ENCODE peak calls at places on chromosomes 7 and 10, in nine cellular contexts. S is mucosa of descending colon; D is stimulated activated CD4-positive, alpha-beta T cell treated with anti-CD3 and anti-CD28 coated beads, Interleukin-12 subunit alpha, Interleukin-12 subunit beta, amount 100 ng/mL, for 4 hours; T is C1 segment of cervical spinal cord; N is mesenteric fat pad; R is HTR-8/SVneo; H is CD8-positive, alpha-beta memory T cell; L is germinal center; W is activated CD8-positive, alpha-beta memory T cell treated with anti-CD3 and anti-CD28 coated beads for 48 hours. B is an unnamed sample.

GRCh38 chr10:115043719-115044118 is 49.4 kb upstream of the ATRNL1 start:
- DNase-seq in R (no peak), H (no peak), W (no peak), D (no peak), N (no peak), T (no peak), S (no peak), L (no peak), B (no peak)

GRCh38 chr7:37062019-37062418 is 337.7 kb upstream of the AOAH start:
- DNase-seq in H (no peak), T (no peak), L (no peak), D (no peak), R (no peak), W (no peak), S (no peak), N (no peak), B (no peak)

GRCh38 chr7:108598858-108599257 is 29.2 kb downstream of the DNAJB9 start:
- DNase-seq in N (no peak), T (no peak), H (no peak), R (no peak), D (no peak), W (no peak), S (no peak), L (no peak), B (no peak)

GRCh38 chr10:80945267-80945880 is 407.7 kb downstream of the SH2D4B start:
- DNase-seq in S (no peak), R (no peak), L (no peak), W (no peak), T (no peak), D (no peak), N (no peak), H (no peak), B (no peak)

GRCh38 chr10:71981024-71981867 is 17.1 kb downstream of the CHST3 start:
- DNase-seq in R (no peak), H (no peak), W (no peak), N (peak), T (peak), D (no peak), L (no peak), S (no peak), B (no peak)

GRCh38 chr10:103451871-103452713 is at the start of gene CALHM2:
- DNase-seq in H (peak), D (peak), W (peak), T (peak), R (no peak), N (no peak), S (peak), L (peak), B (no peak)

GRCh38 chr10:84613336-84614021 is 285.1 kb downstream of the CCSER2 start:
- DNase-seq in W (no peak), T (no peak), S (peak), L (peak), N (no peak), H (no peak), R (peak), D (no peak), B (no peak)

GRCh38 chr7:105621617-105622016 is 40.3 kb upstream of the EFCAB10 start:
- DNase-seq in T (peak), H (no peak), W (no peak), S (peak), R (no peak), L (no peak), D (no peak), N (no peak), B (no peak)

GRCh38 chr10:104120061-104120460 is 1.9 kb upstream of the SFR1 start:
- DNase-seq in R (no peak), H (no peak), W (no peak), D (no peak), S (no peak), L (no peak), T (no peak), N (no peak), B (no peak)

GRCh38 chr10:1199897-1200721 is 143.9 kb downstream of the WDR37 start:
- DNase-seq in L (no peak), D (no peak), R (no peak), S (no peak), N (no peak), H (no peak), T (peak), W (no peak), B (no peak)

GRCh38 chr7:2255145-2256139 is 13.4 kb downstream of the NUDT1 start:
- DNase-seq in D (no peak), H (no peak), R (no peak), W (no peak), T (no peak), N (no peak), L (no peak), S (no peak), B (no peak)